ENCODE peak calls at places on chromosomes 4 and X, in eight cellular contexts. M is adipocyte; C is activated CD4-positive, alpha-beta T cell treated with anti-CD3 and anti-CD28 coated beads, Interleukin-2, amount 10 ng/mL, durations not matched to agents 7 days and 5 days; T is fibroblast of the conjunctiva; R is central memory CD4-positive, alpha-beta T cell; B is stimulated activated naive B cell treated with anti-CD40 and anti-IgM and Interleukin-4, amounts not matched to agents 10 μg/mL and 1 μg/mL and 100 μg/mL, for 72 hours; N is pons; O is KBM-7. G is an unnamed sample.

GRCh38 chrX:18534949-18535348 is 109.5 kb downstream of the CDKL5 start:
- DNase-seq in C (no peak), O (no peak), T (no peak), N (no peak), R (no peak), B (no peak), M (no peak), G (no peak)

GRCh38 chr4:48137766-48138349 is 3.8 kb upstream of the TXK start:
- DNase-seq in R (peak), N (no peak), T (no peak), O (no peak), B (no peak), M (no peak), C (peak), G (no peak)

GRCh38 chr4:39682133-39682532 is 15.8 kb upstream of the UBE2K start:
- DNase-seq in C (no peak), N (peak), O (no peak), T (no peak), M (no peak), B (no peak), R (no peak), G (no peak)

GRCh38 chr4:109996531-109996930 is 83.8 kb downstream of the EGF start:
- DNase-seq in R (no peak), M (no peak), C (no peak), N (peak), B (no peak), T (no peak), O (no peak), G (no peak)

GRCh38 chr4:125836597-125837195 is 521.9 kb downstream of the FAT4 start:
- DNase-seq in T (no peak), C (no peak), B (no peak), N (peak), M (no peak), O (no peak), R (no peak), G (no peak)

GRCh38 chr4:126354784-126355183 is 1040.0 kb downstream of the FAT4 start:
- DNase-seq in T (peak), O (no peak), R (no peak), C (no peak), M (peak), N (no peak), B (no peak), G (peak)

GRCh38 chr4:117641519-117641918 is 392.8 kb upstream of the NDST3 start:
- DNase-seq in B (no peak), O (no peak), C (no peak), N (no peak), R (no peak), M (no peak), T (no peak), G (no peak)

GRCh38 chrX:101407748-101408529 is at the start of the genes GLA and HNRNPH2:
- DNase-seq in B (peak), C (peak), O (peak), M (peak), R (peak), N (peak), T (peak), G (peak)

GRCh38 chr4:47668810-47669408 is 169.0 kb downstream of the CORIN start:
- DNase-seq in B (no peak), R (peak), N (peak), T (peak), O (peak), C (peak), M (peak), G (no peak)

GRCh38 chr4:184593461-184593860 is 55.8 kb downstream of the CASP3 start:
- DNase-seq in C (no peak), R (no peak), O (no peak), N (no peak), T (no peak), B (no peak), M (no peak), G (no peak)

GRCh38 chr4:100649478-100649877 is 131.7 kb upstream of the EMCN start:
- DNase-seq in N (no peak), M (no peak), B (no peak), C (no peak), R (no peak), T (no peak), O (no peak), G (no peak)

GRCh38 chrX:15911729-15912550 is 57.3 kb upstream of the AP1S2 start:
- DNase-seq in M (no peak), R (no peak), O (peak), C (no peak), T (no peak), N (peak), B (peak), G (no peak)

GRCh38 chrX:152881289-152881688 is 16.6 kb upstream of the ZNF185 start:
- DNase-seq in B (no peak), O (no peak), R (no peak), M (no peak), T (no peak), C (no peak), N (no peak), G (no peak)

GRCh38 chr4:172480471-172480870 is 667.3 kb downstream of the GALNTL6 start:
- DNase-seq in M (peak), R (no peak), N (no peak), C (no peak), T (no peak), B (no peak), O (no peak), G (no peak)

GRCh38 chr4:4502694-4503311 is 39.0 kb downstream of the STX18 start:
- DNase-seq in B (no peak), R (peak), O (peak), C (peak), M (no peak), N (peak), T (no peak), G (no peak)

GRCh38 chrX:54920610-54921426 is at the start of gene TRO:
- DNase-seq in N (peak), M (peak), T (no peak), R (no peak), B (no peak), C (no peak), O (no peak), G (no peak)

GRCh38 chr4:150252741-150253140 is 174.5 kb downstream of the DCLK2 start:
- DNase-seq in O (no peak), B (no peak), N (no peak), T (no peak), C (no peak), M (no peak), R (no peak), G (no peak)

GRCh38 chr4:10696253-10696652 is 11.7 kb upstream of the CLNK start:
- DNase-seq in R (no peak), M (no peak), C (no peak), B (no peak), T (no peak), N (no peak), O (no peak), G (no peak)

GRCh38 chrX:53681661-53682060 is 4.9 kb downstream of the HUWE1 start:
- DNase-seq in N (no peak), R (no peak), C (peak), M (peak), T (no peak), B (no peak), O (no peak), G (no peak)

GRCh38 chr4:110211007-110211769 is 12.8 kb upstream of the ELOVL6 start:
- DNase-seq in R (peak), T (no peak), O (peak), M (peak), N (peak), C (peak), B (no peak), G (no peak)

GRCh38 chr4:3767569-3768288 is 1.5 kb downstream of the ADRA2C start:
- DNase-seq in O (peak), R (no peak), C (peak), N (no peak), M (no peak), T (no peak), B (peak), G (no peak)

GRCh38 chr4:25085621-25086020 is 54.9 kb upstream of the LGI2 start:
- DNase-seq in R (no peak), O (peak), B (no peak), M (no peak), C (no peak), T (no peak), N (peak), G (no peak)

GRCh38 chr4:137532869-137533236 is 559 bp upstream of the PCDH18 start:
- DNase-seq in T (no peak), R (no peak), M (peak), B (no peak), N (no peak), O (no peak), C (no peak), G (no peak)

GRCh38 chr4:167721574-167721973 is 370.8 kb upstream of the ANXA10 start:
- DNase-seq in R (no peak), B (no peak), C (no peak), N (no peak), M (peak), T (no peak), O (no peak), G (no peak)

GRCh38 chrX:50721771-50722521 is 92.0 kb downstream of the SHROOM4 start:
- DNase-seq in T (no peak), C (no peak), M (no peak), R (no peak), N (no peak), O (no peak), B (no peak), G (no peak)